ENCODE peak calls at places on chromosome 4, in seven cellular contexts. One of them, this sample, is unnamed.

GRCh38 chr4:23885943-23886590 is 3.8 kb downstream of the PPARGC1A start:
- DNase-seq in omental fat pad: no peak
- DNase-seq in choroid plexus epithelial cell: no peak
- DNase-seq in fibroblast of mammary gland: no peak
- DNase-seq in IMR-90: no peak
- DNase-seq in stomach: no peak
- DNase-seq in cardiac fibroblast: no peak
- DNase-seq in this sample: no peak

GRCh38 chr4:105551968-105552746 is at the start of gene ARHGEF38:
- DNase-seq in omental fat pad: no peak
- DNase-seq in choroid plexus epithelial cell: peak; percentile 55
- DNase-seq in fibroblast of mammary gland: peak; percentile 15
- DNase-seq in IMR-90: peak; percentile 7
- DNase-seq in stomach: peak; percentile 72
- DNase-seq in cardiac fibroblast: peak; percentile 24
- DNase-seq in this sample: no peak

GRCh38 chr4:2793920-2794706 is 1.2 kb downstream of the SH3BP2 start:
- DNase-seq in omental fat pad: no peak
- DNase-seq in choroid plexus epithelial cell: peak; percentile 57
- DNase-seq in fibroblast of mammary gland: no peak
- DNase-seq in IMR-90: no peak
- DNase-seq in stomach: peak; percentile 66
- DNase-seq in cardiac fibroblast: peak; percentile 61
- DNase-seq in this sample: no peak

GRCh38 chr4:43682551-43682950 is 766.1 kb downstream of the KCTD8 start:
- DNase-seq in omental fat pad: no peak
- DNase-seq in choroid plexus epithelial cell: no peak
- DNase-seq in fibroblast of mammary gland: no peak
- DNase-seq in IMR-90: no peak
- DNase-seq in stomach: no peak
- DNase-seq in cardiac fibroblast: no peak
- DNase-seq in this sample: no peak

GRCh38 chr4:169085015-169085414 is 75.0 kb upstream of the CBR4 start:
- DNase-seq in omental fat pad: no peak
- DNase-seq in choroid plexus epithelial cell: no peak
- DNase-seq in fibroblast of mammary gland: no peak
- DNase-seq in IMR-90: no peak
- DNase-seq in stomach: no peak
- DNase-seq in cardiac fibroblast: no peak
- DNase-seq in this sample: no peak

GRCh38 chr4:162115323-162115722 is 48.5 kb downstream of the FSTL5 start:
- DNase-seq in omental fat pad: no peak
- DNase-seq in choroid plexus epithelial cell: peak; percentile 5
- DNase-seq in fibroblast of mammary gland: no peak
- DNase-seq in IMR-90: no peak
- DNase-seq in stomach: no peak
- DNase-seq in cardiac fibroblast: no peak
- DNase-seq in this sample: no peak

GRCh38 chr4:76723373-76723772 is 174.6 kb downstream of the SOWAHB start:
- DNase-seq in omental fat pad: no peak
- DNase-seq in choroid plexus epithelial cell: peak; percentile 67
- DNase-seq in fibroblast of mammary gland: peak; percentile 40
- DNase-seq in IMR-90: peak; percentile 63
- DNase-seq in stomach: no peak
- DNase-seq in cardiac fibroblast: peak; percentile 34
- DNase-seq in this sample: no peak

GRCh38 chr4:110475881-110476818 is at the start of gene ENPEP:
- DNase-seq in omental fat pad: no peak
- DNase-seq in choroid plexus epithelial cell: peak; percentile 58
- DNase-seq in fibroblast of mammary gland: peak; percentile 68
- DNase-seq in IMR-90: peak; percentile 36
- DNase-seq in stomach: no peak
- DNase-seq in cardiac fibroblast: no peak
- DNase-seq in this sample: no peak

GRCh38 chr4:174107749-174108354 is 175.6 kb downstream of the FBXO8 start:
- DNase-seq in omental fat pad: no peak
- DNase-seq in choroid plexus epithelial cell: no peak
- DNase-seq in fibroblast of mammary gland: no peak
- DNase-seq in IMR-90: no peak
- DNase-seq in stomach: no peak
- DNase-seq in cardiac fibroblast: peak; percentile 29
- DNase-seq in this sample: no peak

GRCh38 chr4:53987761-53988171 is 76.6 kb downstream of the CHIC2 start:
- DNase-seq in omental fat pad: no peak
- DNase-seq in choroid plexus epithelial cell: peak; percentile 64
- DNase-seq in fibroblast of mammary gland: peak; percentile 84
- DNase-seq in IMR-90: peak; percentile 81
- DNase-seq in stomach: no peak
- DNase-seq in cardiac fibroblast: peak; percentile 84
- DNase-seq in this sample: no peak

GRCh38 chr4:142405021-142405991 is 440.8 kb downstream of the INPP4B start:
- DNase-seq in omental fat pad: peak; percentile 30
- DNase-seq in choroid plexus epithelial cell: peak; percentile 81
- DNase-seq in fibroblast of mammary gland: peak; percentile 74
- DNase-seq in IMR-90: peak; percentile 68
- DNase-seq in stomach: peak; percentile 38
- DNase-seq in cardiac fibroblast: peak; percentile 83
- DNase-seq in this sample: no peak

GRCh38 chr4:13933163-13933562 is 305.6 kb upstream of the BOD1L1 start:
- DNase-seq in omental fat pad: no peak
- DNase-seq in choroid plexus epithelial cell: peak; percentile 43
- DNase-seq in fibroblast of mammary gland: peak; percentile 59
- DNase-seq in IMR-90: peak; percentile 77
- DNase-seq in stomach: no peak
- DNase-seq in cardiac fibroblast: peak; percentile 42
- DNase-seq in this sample: no peak

GRCh38 chr4:8228319-8229250 is 29.5 kb downstream of the SH3TC1 start:
- DNase-seq in omental fat pad: peak; percentile 42
- DNase-seq in choroid plexus epithelial cell: peak; percentile 92
- DNase-seq in fibroblast of mammary gland: peak; percentile 85
- DNase-seq in IMR-90: peak; percentile 86
- DNase-seq in stomach: peak; percentile 94
- DNase-seq in cardiac fibroblast: peak; percentile 88
- DNase-seq in this sample: no peak

GRCh38 chr4:63529581-63529980 is 879.7 kb downstream of the TECRL start:
- DNase-seq in omental fat pad: no peak
- DNase-seq in choroid plexus epithelial cell: no peak
- DNase-seq in fibroblast of mammary gland: no peak
- DNase-seq in IMR-90: no peak
- DNase-seq in stomach: no peak
- DNase-seq in cardiac fibroblast: no peak
- DNase-seq in this sample: no peak

GRCh38 chr4:37599092-37599800 is 86.9 kb downstream of the RELL1 start:
- DNase-seq in omental fat pad: no peak
- DNase-seq in choroid plexus epithelial cell: no peak
- DNase-seq in fibroblast of mammary gland: no peak
- DNase-seq in IMR-90: no peak
- DNase-seq in stomach: no peak
- DNase-seq in cardiac fibroblast: no peak
- DNase-seq in this sample: no peak

GRCh38 chr4:96162631-96163030 is 322.7 kb downstream of the PDHA2 start:
- DNase-seq in omental fat pad: no peak
- DNase-seq in choroid plexus epithelial cell: peak; percentile 68
- DNase-seq in fibroblast of mammary gland: peak; percentile 24
- DNase-seq in IMR-90: no peak
- DNase-seq in stomach: no peak
- DNase-seq in cardiac fibroblast: peak; percentile 45
- DNase-seq in this sample: no peak

GRCh38 chr4:172675232-172675631 is 493.4 kb upstream of the GALNT7 start:
- DNase-seq in omental fat pad: no peak
- DNase-seq in choroid plexus epithelial cell: no peak
- DNase-seq in fibroblast of mammary gland: no peak
- DNase-seq in IMR-90: no peak
- DNase-seq in stomach: no peak
- DNase-seq in cardiac fibroblast: no peak
- DNase-seq in this sample: no peak

GRCh38 chr4:175813841-175814240 is 1.8 kb upstream of the GPM6A start:
- DNase-seq in omental fat pad: no peak
- DNase-seq in choroid plexus epithelial cell: no peak
- DNase-seq in fibroblast of mammary gland: no peak
- DNase-seq in IMR-90: no peak
- DNase-seq in stomach: no peak
- DNase-seq in cardiac fibroblast: no peak
- DNase-seq in this sample: no peak

GRCh38 chr4:2251073-2251794 is 9.3 kb upstream of the HAUS3 start:
- DNase-seq in omental fat pad: no peak
- DNase-seq in choroid plexus epithelial cell: no peak
- DNase-seq in fibroblast of mammary gland: no peak
- DNase-seq in IMR-90: no peak
- DNase-seq in stomach: peak; percentile 17
- DNase-seq in cardiac fibroblast: no peak
- DNase-seq in this sample: peak; percentile 15

GRCh38 chr4:101252721-101253120 is 94.6 kb downstream of the PPP3CA start:
- DNase-seq in omental fat pad: no peak
- DNase-seq in choroid plexus epithelial cell: peak; percentile 59
- DNase-seq in fibroblast of mammary gland: peak; percentile 50
- DNase-seq in IMR-90: peak; percentile 43
- DNase-seq in stomach: no peak
- DNase-seq in cardiac fibroblast: peak; percentile 22
- DNase-seq in this sample: no peak

GRCh38 chr4:54400802-54401201 is 171.7 kb downstream of the PDGFRA start:
- DNase-seq in omental fat pad: no peak
- DNase-seq in choroid plexus epithelial cell: peak; percentile 85
- DNase-seq in fibroblast of mammary gland: peak; percentile 79
- DNase-seq in IMR-90: peak; percentile 80
- DNase-seq in stomach: no peak
- DNase-seq in cardiac fibroblast: peak; percentile 87
- DNase-seq in this sample: no peak

GRCh38 chr4:186020793-186021407 is 48.1 kb upstream of the TLR3 start:
- DNase-seq in omental fat pad: no peak
- DNase-seq in choroid plexus epithelial cell: peak; percentile 28
- DNase-seq in fibroblast of mammary gland: no peak
- DNase-seq in IMR-90: no peak
- DNase-seq in stomach: no peak
- DNase-seq in cardiac fibroblast: no peak
- DNase-seq in this sample: no peak

GRCh38 chr4:31737419-31737818 is 1017.2 kb downstream of the PCDH7 start:
- DNase-seq in omental fat pad: no peak
- DNase-seq in choroid plexus epithelial cell: no peak
- DNase-seq in fibroblast of mammary gland: no peak
- DNase-seq in IMR-90: no peak
- DNase-seq in stomach: no peak
- DNase-seq in cardiac fibroblast: no peak
- DNase-seq in this sample: no peak

GRCh38 chr4:22099896-22100295 is 151.3 kb upstream of the KCNIP4 start:
- DNase-seq in omental fat pad: no peak
- DNase-seq in choroid plexus epithelial cell: peak; percentile 41
- DNase-seq in fibroblast of mammary gland: peak; percentile 28
- DNase-seq in IMR-90: no peak
- DNase-seq in stomach: no peak
- DNase-seq in cardiac fibroblast: peak; percentile 43
- DNase-seq in this sample: no peak

GRCh38 chr4:110085131-110085530 is 113.3 kb downstream of the ELOVL6 start:
- DNase-seq in omental fat pad: no peak
- DNase-seq in choroid plexus epithelial cell: peak; percentile 54
- DNase-seq in fibroblast of mammary gland: no peak
- DNase-seq in IMR-90: peak; percentile 35
- DNase-seq in stomach: peak; percentile 77
- DNase-seq in cardiac fibroblast: peak; percentile 27
- DNase-seq in this sample: no peak

GRCh38 chr4:122205687-122206086 is 53.6 kb downstream of the BLTP1 start:
- DNase-seq in omental fat pad: no peak
- DNase-seq in choroid plexus epithelial cell: no peak
- DNase-seq in fibroblast of mammary gland: no peak
- DNase-seq in IMR-90: no peak
- DNase-seq in stomach: no peak
- DNase-seq in cardiac fibroblast: no peak
- DNase-seq in this sample: no peak
- TF ChIP-seq CTCF in omental fat pad: no peak
- TF ChIP-seq CTCF in choroid plexus epithelial cell: no peak
- TF ChIP-seq CTCF in fibroblast of mammary gland: no peak
- TF ChIP-seq CTCF in IMR-90: no peak
- TF ChIP-seq CTCF in stomach: no peak
- TF ChIP-seq CTCF in cardiac fibroblast: no peak
- TF ChIP-seq CTCF in this sample: peak; percentile 24

GRCh38 chr4:121822796-121823504 is 733 bp downstream of the CCNA2 start:
- DNase-seq in omental fat pad: no peak
- DNase-seq in choroid plexus epithelial cell: peak; percentile 30
- DNase-seq in fibroblast of mammary gland: no peak
- DNase-seq in IMR-90: no peak
- DNase-seq in stomach: peak; percentile 25
- DNase-seq in cardiac fibroblast: peak; percentile 31
- DNase-seq in this sample: no peak
- TF ChIP-seq CTCF in omental fat pad: no peak
- TF ChIP-seq CTCF in choroid plexus epithelial cell: peak; percentile 36
- TF ChIP-seq CTCF in fibroblast of mammary gland: peak; percentile 12
- TF ChIP-seq CTCF in IMR-90: no peak
- TF ChIP-seq CTCF in stomach: no peak
- TF ChIP-seq CTCF in cardiac fibroblast: peak; percentile 10
- TF ChIP-seq CTCF in this sample: peak; percentile 10

GRCh38 chr4:154466336-154466735 is 25.3 kb downstream of the DCHS2 start:
- DNase-seq in omental fat pad: no peak
- DNase-seq in choroid plexus epithelial cell: no peak
- DNase-seq in fibroblast of mammary gland: no peak
- DNase-seq in IMR-90: no peak
- DNase-seq in stomach: no peak
- DNase-seq in cardiac fibroblast: no peak
- DNase-seq in this sample: no peak

GRCh38 chr4:154467886-154468285 is 23.7 kb downstream of the DCHS2 start:
- DNase-seq in omental fat pad: no peak
- DNase-seq in choroid plexus epithelial cell: no peak
- DNase-seq in fibroblast of mammary gland: peak; percentile 40
- DNase-seq in IMR-90: peak; percentile 32
- DNase-seq in stomach: no peak
- DNase-seq in cardiac fibroblast: peak; percentile 32
- DNase-seq in this sample: no peak

GRCh38 chr4:154471032-154471431 is 20.6 kb downstream of the DCHS2 start:
- DNase-seq in omental fat pad: no peak
- DNase-seq in choroid plexus epithelial cell: no peak
- DNase-seq in fibroblast of mammary gland: no peak
- DNase-seq in IMR-90: no peak
- DNase-seq in stomach: no peak
- DNase-seq in cardiac fibroblast: no peak
- DNase-seq in this sample: no peak

GRCh38 chr4:154464654-154465053 is 26.9 kb downstream of the DCHS2 start:
- DNase-seq in omental fat pad: no peak
- DNase-seq in choroid plexus epithelial cell: no peak
- DNase-seq in fibroblast of mammary gland: peak; percentile 3
- DNase-seq in IMR-90: no peak
- DNase-seq in stomach: no peak
- DNase-seq in cardiac fibroblast: no peak
- DNase-seq in this sample: no peak

GRCh38 chr4:154465085-154465484 is 26.5 kb downstream of the DCHS2 start:
- DNase-seq in omental fat pad: no peak
- DNase-seq in choroid plexus epithelial cell: no peak
- DNase-seq in fibroblast of mammary gland: peak; percentile 72
- DNase-seq in IMR-90: no peak
- DNase-seq in stomach: no peak
- DNase-seq in cardiac fibroblast: peak; percentile 9
- DNase-seq in this sample: no peak
- TF ChIP-seq CTCF in omental fat pad: no peak
- TF ChIP-seq CTCF in choroid plexus epithelial cell: no peak
- TF ChIP-seq CTCF in fibroblast of mammary gland: no peak
- TF ChIP-seq CTCF in IMR-90: no peak
- TF ChIP-seq CTCF in stomach: no peak
- TF ChIP-seq CTCF in cardiac fibroblast: no peak
- TF ChIP-seq CTCF in this sample: no peak

DNA sequence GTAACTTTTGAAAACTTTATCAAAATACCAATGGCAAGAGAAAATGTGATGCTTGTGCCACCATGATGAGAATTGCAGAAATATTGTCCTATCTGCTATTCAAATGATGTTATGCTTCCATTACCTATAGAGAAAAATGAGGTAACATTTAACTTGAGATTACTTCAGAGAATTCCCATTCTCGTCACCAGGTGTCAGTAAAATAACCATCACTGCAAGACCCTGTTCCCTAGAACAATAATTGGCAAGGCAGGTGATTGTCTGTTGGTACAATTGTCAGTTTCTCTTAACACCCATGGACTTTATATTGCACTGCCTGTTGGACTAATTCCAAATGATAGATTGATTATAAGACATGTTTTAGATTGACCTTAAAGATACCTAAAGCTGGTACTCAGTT is 179.9 kb downstream of the GABRG1 start:
- DNase-seq in omental fat pad: no peak
- DNase-seq in choroid plexus epithelial cell: peak; percentile 2
- DNase-seq in fibroblast of mammary gland: no peak
- DNase-seq in IMR-90: no peak
- DNase-seq in stomach: no peak
- DNase-seq in cardiac fibroblast: no peak
- DNase-seq in this sample: no peak
- TF ChIP-seq CTCF in omental fat pad: no peak
- TF ChIP-seq CTCF in choroid plexus epithelial cell: no peak
- TF ChIP-seq CTCF in fibroblast of mammary gland: no peak
- TF ChIP-seq CTCF in IMR-90: no peak
- TF ChIP-seq CTCF in stomach: no peak
- TF ChIP-seq CTCF in cardiac fibroblast: no peak
- TF ChIP-seq CTCF in this sample: peak; percentile 56

This sample was measured in D721Med.